ENCODE peak calls at places on chromosomes 13 and 19, in nine cellular contexts. F is AG04449, M is transverse colon, U is foreskin fibroblast, T is adrenal gland, D is neural crest cell, S is OCI-LY7, R is hepatocyte, Y is B cell. X is an unnamed sample.

GRCh38 chr13:106493569-106493968 is 41.9 kb downstream of the EFNB2 start:
- DNase-seq in F (no peak), M (no peak), U (no peak), T (no peak), D (no peak), S (no peak), R (no peak), Y (peak; percentile 26), X (no peak)

GRCh38 chr13:99582511-99582910 is 81.2 kb downstream of the TM9SF2 start:
- DNase-seq in F (no peak), M (no peak), U (no peak), T (peak; percentile 40), D (no peak), S (no peak), R (no peak), Y (no peak), X (no peak)

GRCh38 chr19:48480151-48480475 is 10.9 kb downstream of the CYTH2 start:
- DNase-seq in F (no peak), M (peak; percentile 57), U (peak; percentile 39), T (peak; percentile 76), D (no peak), S (no peak), R (no peak), Y (peak; percentile 47), X (no peak)

GRCh38 chr13:49926019-49926418 is 10.1 kb downstream of the SPRYD7 start:
- DNase-seq in F (no peak), M (no peak), U (no peak), T (no peak), D (no peak), S (peak; percentile 6), R (no peak), Y (no peak), X (no peak)

GRCh38 chr13:49292742-49293498 is 45.2 kb downstream of the CDADC1 start:
- DNase-seq in F (no peak), M (no peak), U (peak; percentile 46), T (peak; percentile 73), D (no peak), S (no peak), R (peak; percentile 74), Y (no peak), X (peak; percentile 24)

GRCh38 chr13:63184693-63185092 is 1769.0 kb upstream of the PCDH20 start:
- DNase-seq in F (no peak), M (no peak), U (peak; percentile 78), T (no peak), D (no peak), S (no peak), R (no peak), Y (no peak), X (no peak)

GRCh38 chr19:3061214-3062161 is 807 bp downstream of the TLE5 start:
- DNase-seq in F (no peak), M (peak; percentile 76), U (no peak), T (no peak), D (no peak), S (peak; percentile 83), R (peak; percentile 67), Y (peak; percentile 86), X (no peak)

GRCh38 chr13:99425485-99426341 is 75.6 kb upstream of the TM9SF2 start:
- DNase-seq in F (no peak), M (peak; percentile 64), U (no peak), T (peak; percentile 48), D (no peak), S (peak; percentile 82), R (no peak), Y (peak; percentile 74), X (no peak)

GRCh38 chr13:23467048-23467931 is 33.8 kb upstream of the SACS start:
- DNase-seq in F (no peak), M (no peak), U (peak; percentile 86), T (peak; percentile 54), D (peak; percentile 29), S (no peak), R (no peak), Y (no peak), X (no peak)

GRCh38 chr19:35436477-35437141 is 11.4 kb upstream of the FFAR2 start:
- DNase-seq in F (no peak), M (peak; percentile 46), U (peak; percentile 14), T (peak; percentile 64), D (no peak), S (no peak), R (peak; percentile 57), Y (no peak), X (peak; percentile 14)

GRCh38 chr19:35438527-35438926 is 9.5 kb upstream of the FFAR2 start:
- DNase-seq in F (no peak), M (no peak), U (no peak), T (no peak), D (no peak), S (no peak), R (no peak), Y (no peak), X (no peak)

GRCh38 chr19:35433448-35433847 is 14.6 kb upstream of the FFAR2 start:
- DNase-seq in F (no peak), M (no peak), U (peak; percentile 4), T (no peak), D (no peak), S (no peak), R (no peak), Y (no peak), X (no peak)

GRCh38 chr19:35439921-35440320 is 8.1 kb upstream of the FFAR2 start:
- DNase-seq in F (no peak), M (no peak), U (no peak), T (no peak), D (no peak), S (no peak), R (no peak), Y (no peak), X (no peak)

DNA sequence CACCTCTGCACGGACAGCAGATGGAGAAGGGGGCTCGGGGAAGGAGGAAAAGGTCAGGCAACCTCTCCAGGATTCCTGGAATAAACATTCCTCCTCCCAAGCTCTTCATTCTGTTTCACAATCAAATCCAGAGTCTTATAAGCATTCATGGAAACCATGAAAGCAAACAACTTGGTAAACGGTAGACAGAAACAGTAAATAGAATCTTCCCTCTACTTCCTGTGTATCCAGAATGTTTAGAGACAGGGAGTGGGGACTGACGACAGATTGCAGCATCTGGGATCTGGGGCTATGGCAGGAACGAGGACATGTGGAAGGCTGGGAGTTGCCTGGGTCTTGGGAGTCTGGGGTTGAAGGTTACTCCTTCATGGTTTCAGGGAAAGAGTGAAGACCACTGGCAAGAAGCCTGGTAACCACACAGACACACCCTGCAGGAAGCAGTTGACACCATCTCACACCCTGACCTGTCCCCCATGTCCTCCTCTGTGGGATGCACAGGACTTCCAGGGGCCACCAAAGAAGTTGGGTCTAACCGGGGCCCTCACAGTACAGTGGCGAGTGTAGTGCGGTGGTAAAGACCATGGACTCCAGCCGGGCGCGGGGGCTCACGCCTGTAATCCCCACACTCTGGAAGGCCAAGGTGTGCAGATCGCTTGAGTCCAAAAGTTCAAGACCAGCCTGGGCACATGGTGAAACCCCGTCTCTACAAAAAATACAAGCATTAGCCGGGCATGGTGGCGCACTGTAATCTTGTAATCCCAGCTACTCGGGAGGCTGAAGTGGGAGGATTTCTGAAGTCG is 10.7 kb upstream of the FFAR2 start:
- DNase-seq in F (no peak), M (peak; percentile 64), U (no peak), T (no peak), D (no peak), S (no peak), R (no peak), Y (no peak), X (no peak)
- TF ChIP-seq CTCF in F (no peak), M (no peak), U (no peak), T (no peak), D (no peak), S (no peak), R (no peak), Y (no peak), X (no peak)

GRCh38 chr13:27338207-27338606 is 67.6 kb downstream of the RASL11A start:
- DNase-seq in F (no peak), M (no peak), U (no peak), T (no peak), D (no peak), S (no peak), R (no peak), Y (no peak), X (no peak)

GRCh38 chr13:27336005-27336673 is 65.5 kb downstream of the RASL11A start:
- DNase-seq in F (no peak), M (no peak), U (no peak), T (no peak), D (no peak), S (no peak), R (no peak), Y (no peak), X (no peak)

GRCh38 chr13:27341616-27342015 is 71.0 kb downstream of the RASL11A start:
- DNase-seq in F (no peak), M (no peak), U (no peak), T (peak; percentile 64), D (no peak), S (no peak), R (no peak), Y (no peak), X (no peak)

GRCh38 chr13:27339299-27339698 is 68.7 kb downstream of the RASL11A start:
- DNase-seq in F (no peak), M (peak; percentile 44), U (peak; percentile 14), T (no peak), D (peak; percentile 23), S (peak; percentile 78), R (peak; percentile 50), Y (peak; percentile 52), X (no peak)

DNA sequence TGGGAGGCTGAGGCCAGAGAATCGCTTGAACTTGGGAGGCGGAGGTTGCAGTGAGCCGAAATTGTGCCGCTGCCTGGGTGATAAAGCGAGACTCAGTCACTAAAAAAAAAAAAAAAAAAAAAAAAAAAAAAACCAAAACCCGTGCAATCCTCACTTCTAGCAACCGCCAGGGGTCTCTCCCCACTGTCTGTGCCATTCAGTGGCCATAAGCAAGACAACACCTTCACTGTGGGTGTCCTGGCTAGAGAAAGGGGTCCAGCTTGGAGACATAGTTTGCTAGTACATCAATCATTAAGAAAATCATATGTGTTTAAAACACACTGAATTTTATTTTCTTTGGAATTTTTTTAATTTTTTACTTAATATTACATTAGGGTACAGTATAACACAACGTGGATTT is 68.2 kb downstream of the RASL11A start:
- DNase-seq in F (no peak), M (no peak), U (no peak), T (no peak), D (no peak), S (peak; percentile 79), R (no peak), Y (no peak), X (no peak)
- TF ChIP-seq CTCF in F (peak; percentile 21), M (no peak), U (no peak), T (no peak), D (no peak), S (no peak), R (no peak), Y (no peak), X (peak; percentile 24)

GRCh38 chr19:13718733-13719132 is 45.6 kb upstream of the MRI1 start:
- DNase-seq in F (peak; percentile 53), M (peak; percentile 53), U (peak; percentile 75), T (peak; percentile 75), D (no peak), S (no peak), R (peak; percentile 23), Y (no peak), X (peak; percentile 70)
- TF ChIP-seq CTCF in F (peak; percentile 53), M (peak; percentile 22), U (peak; percentile 36), T (peak; percentile 12), D (peak; percentile 34), S (peak; percentile 18), R (peak; percentile 31), Y (no peak), X (peak; percentile 69)

DNA sequence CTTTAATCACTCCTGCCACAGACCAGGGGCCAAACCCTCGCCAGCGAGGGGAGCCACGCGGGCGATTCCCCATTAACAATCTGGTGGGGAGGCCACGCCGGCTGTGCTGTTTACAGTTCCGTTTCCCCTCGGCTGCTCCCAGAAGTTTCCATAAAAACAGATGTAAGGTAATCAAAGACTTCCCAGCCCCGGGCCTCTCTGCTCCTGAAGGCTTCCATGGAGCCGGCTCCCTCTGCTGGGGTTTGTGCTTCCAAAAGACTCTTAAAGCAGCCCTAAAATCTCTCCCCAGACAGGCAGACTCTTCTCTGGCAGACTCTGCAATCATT is 36.3 kb upstream of the CCNE1 start:
- DNase-seq in F (no peak), M (no peak), U (no peak), T (no peak), D (no peak), S (no peak), R (peak; percentile 42), Y (no peak), X (no peak)
- TF ChIP-seq CTCF in F (no peak), M (no peak), U (no peak), T (no peak), D (no peak), S (no peak), R (peak; percentile 26), Y (no peak), X (no peak)

X was measured in AG09319.